ENCODE peak calls at places on chromosome 6, in eight cellular contexts. V is GM12891; M is foreskin keratinocyte; O is RWPE1; S is NCI-H2081; A is activated naive CD8-positive, alpha-beta T cell treated with anti-CD3 and anti-CD28 coated beads, Interleukin-2, amount 50 U/mL, for 16 hours; F is colonic mucosa; W is activated gamma-delta T cell. C is an unnamed sample.

GRCh38 chr6:29720863-29721262 is 2.4 kb upstream of the HLA-F start:
- DNase-seq in W (no peak), O (no peak), A (no peak), V (no peak), S (no peak), M (peak; percentile 34), F (no peak), C (no peak)

GRCh38 chr6:89050155-89050554 is 30.4 kb upstream of the PNRC1 start:
- DNase-seq in S (no peak), W (no peak), A (no peak), O (no peak), V (no peak), F (no peak), M (no peak), C (no peak)

GRCh38 chr6:139161817-139162284 is 27.0 kb downstream of the HECA start:
- DNase-seq in F (no peak), V (peak; percentile 59), M (no peak), A (peak; percentile 25), O (no peak), S (no peak), W (no peak), C (no peak)

GRCh38 chr6:45896783-45897441 is 118.7 kb downstream of the CLIC5 start:
- DNase-seq in W (no peak), F (no peak), M (no peak), V (no peak), O (no peak), A (no peak), S (no peak), C (no peak)

GRCh38 chr6:5030596-5031136 is 26.8 kb upstream of the RPP40 start:
- DNase-seq in M (peak; percentile 51), V (peak; percentile 59), W (no peak), A (peak; percentile 56), O (peak; percentile 10), F (peak; percentile 85), S (peak; percentile 72), C (peak; percentile 37)

GRCh38 chr6:109475625-109476024 is 7.4 kb downstream of the ZBTB24 start:
- DNase-seq in M (no peak), W (no peak), O (no peak), A (no peak), V (no peak), S (no peak), F (no peak), C (no peak)

GRCh38 chr6:151958332-151958731 is 150.8 kb downstream of the ESR1 start:
- DNase-seq in V (no peak), A (no peak), O (peak; percentile 16), S (no peak), F (no peak), M (peak; percentile 76), W (no peak), C (no peak)

GRCh38 chr6:157558049-157558448 is 177.1 kb downstream of the ZDHHC14 start:
- DNase-seq in O (no peak), S (no peak), M (no peak), W (no peak), V (no peak), F (no peak), A (no peak), C (no peak)

GRCh38 chr6:25590986-25591385 is 61.0 kb upstream of the SCGN start:
- DNase-seq in F (no peak), M (no peak), S (peak; percentile 54), O (no peak), W (no peak), A (no peak), V (no peak), C (no peak)

GRCh38 chr6:47235964-47236760 is 73.5 kb downstream of the TNFRSF21 start:
- DNase-seq in F (peak; percentile 63), M (no peak), O (no peak), A (no peak), V (no peak), W (no peak), S (no peak), C (no peak)

GRCh38 chr6:69580696-69581095 is 216.1 kb downstream of the LMBRD1 start:
- DNase-seq in A (no peak), W (no peak), O (no peak), M (no peak), V (no peak), S (no peak), F (no peak), C (no peak)

GRCh38 chr6:106694343-106694742 is 65.0 kb downstream of the QRSL1 start:
- DNase-seq in M (no peak), S (no peak), V (no peak), O (no peak), W (no peak), A (no peak), F (no peak), C (no peak)

GRCh38 chr6:133017581-133017980 is 203.2 kb downstream of the RPS12 start:
- DNase-seq in F (no peak), A (no peak), S (no peak), V (no peak), M (peak; percentile 18), O (no peak), W (no peak), C (no peak)

GRCh38 chr6:156852147-156852857 is 75.1 kb downstream of the ARID1B start:
- DNase-seq in A (no peak), M (no peak), F (no peak), S (no peak), V (no peak), O (no peak), W (no peak), C (no peak)

GRCh38 chr6:71608646-71609045 is 277.7 kb upstream of the RIMS1 start:
- DNase-seq in A (no peak), O (peak; percentile 63), M (peak; percentile 74), S (no peak), W (no peak), V (no peak), F (no peak), C (no peak)

GRCh38 chr6:105359419-105360366 is 43.2 kb downstream of the PREP start:
- DNase-seq in V (no peak), O (peak; percentile 76), S (no peak), A (no peak), F (no peak), M (peak; percentile 92), W (no peak), C (no peak)

GRCh38 chr6:132304891-132305305 is 96.4 kb downstream of the MOXD1 start:
- DNase-seq in A (no peak), W (no peak), F (peak; percentile 26), O (no peak), S (no peak), V (no peak), M (no peak), C (no peak)

GRCh38 chr6:135869857-135870256 is 18.4 kb downstream of the PDE7B start:
- DNase-seq in V (no peak), A (no peak), W (no peak), M (peak; percentile 7), S (no peak), O (no peak), F (no peak), C (no peak)